ENCODE peak calls at places on chromosome 14, in four cellular contexts. M is WTC11, O is cardiac muscle cell, N is IMR-90. G is an unnamed sample.

GRCh38 chr14:91555531-91555930 is 45.4 kb upstream of the PPP4R3A start:
- DNase-seq in M (no peak), N (no peak), O (no peak), G (no peak)

GRCh38 chr14:91021115-91021514 is 39.3 kb downstream of the RPS6KA5 start:
- DNase-seq in O (no peak), N (no peak), M (no peak), G (no peak)

GRCh38 chr14:101557811-101558738 is 3.2 kb upstream of the DIO3 start:
- DNase-seq in O (no peak), M (peak), N (no peak), G (no peak)

GRCh38 chr14:44154889-44155288 is 352.2 kb downstream of the FSCB start:
- DNase-seq in O (no peak), M (no peak), N (no peak), G (no peak)

GRCh38 chr14:99670361-99671229 is 13.5 kb upstream of the CYP46A1 start:
- DNase-seq in O (no peak), M (no peak), N (peak), G (no peak)

GRCh38 chr14:104096751-104097700 is 11.5 kb downstream of the ASPG start:
- DNase-seq in O (no peak), M (peak), N (no peak), G (no peak)

GRCh38 chr14:51653096-51653814 is 1.5 kb downstream of the FRMD6 start:
- DNase-seq in M (no peak), N (peak), O (peak), G (no peak)

GRCh38 chr14:24443053-24443683 is 592 bp upstream of the SDR39U1 start:
- DNase-seq in M (no peak), O (no peak), N (no peak), G (no peak)

GRCh38 chr14:96160030-96160912 is 44.4 kb upstream of the BDKRB2 start:
- DNase-seq in N (no peak), O (no peak), M (no peak), G (no peak)

GRCh38 chr14:21539154-21539940 is 13.2 kb upstream of the SALL2 start:
- DNase-seq in O (no peak), M (no peak), N (no peak), G (no peak)

GRCh38 chr14:54344445-54344844 is 52.4 kb upstream of the CDKN3 start:
- DNase-seq in M (no peak), N (no peak), O (no peak), G (no peak)

GRCh38 chr14:72731252-72732020 is 162.5 kb downstream of the DPF3 start:
- DNase-seq in N (no peak), M (no peak), O (no peak), G (no peak)

GRCh38 chr14:52790756-52791203 is 627 bp downstream of the GNPNAT1 start:
- DNase-seq in O (no peak), N (no peak), M (no peak), G (no peak)

GRCh38 chr14:95480109-95480886 is 36.2 kb downstream of the SYNE3 start:
- DNase-seq in O (no peak), N (peak), M (no peak), G (no peak)

GRCh38 chr14:93042968-93043940 is 72.5 kb downstream of the ITPK1 start:
- DNase-seq in O (no peak), M (no peak), N (peak), G (no peak)

GRCh38 chr14:99821519-99822165 is 28.4 kb downstream of the EML1 start:
- DNase-seq in N (peak), O (peak), M (no peak), G (no peak)

GRCh38 chr14:92603309-92604257 is 90.0 kb downstream of the RIN3 start:
- DNase-seq in N (peak), O (peak), M (no peak), G (no peak)

GRCh38 chr14:91233936-91234790 is 10.3 kb downstream of the GPR68 start:
- DNase-seq in N (no peak), O (no peak), M (no peak), G (no peak)

GRCh38 chr14:89699076-89699475 is 255.5 kb downstream of the EFCAB11 start:
- DNase-seq in M (no peak), O (no peak), N (no peak), G (no peak)

GRCh38 chr14:63727231-63727735 is 582 bp downstream of the SGPP1 start:
- DNase-seq in O (peak), N (peak), M (no peak), G (peak)

GRCh38 chr14:101072945-101073597 is 169.5 kb upstream of the RTL1 start:
- DNase-seq in N (peak), O (peak), M (peak), G (no peak)

GRCh38 chr14:31085027-31085426 is 58.8 kb upstream of the STRN3 start:
- DNase-seq in O (no peak), N (no peak), M (no peak), G (no peak)

GRCh38 chr14:102046337-102047278 is 40.2 kb downstream of the HSP90AA1 start:
- DNase-seq in N (peak), O (peak), M (peak), G (peak)

GRCh38 chr14:79356040-79356439 is 855.3 kb downstream of the DIO2 start:
- DNase-seq in O (no peak), N (peak), M (no peak), G (no peak)

GRCh38 chr14:90726656-90727055 is 89.6 kb downstream of the TTC7B start:
- DNase-seq in O (peak), M (peak), N (peak), G (no peak)

GRCh38 chr14:55077155-55077554 is 25.7 kb downstream of the MAPK1IP1L start:
- DNase-seq in M (no peak), N (no peak), O (no peak), G (no peak)

GRCh38 chr14:95058491-95058890 is 98.8 kb downstream of the DICER1 start:
- DNase-seq in N (no peak), M (no peak), O (no peak), G (no peak)

GRCh38 chr14:74514471-74514932 is 20.9 kb downstream of the ISCA2 start:
- DNase-seq in O (no peak), N (peak), M (peak), G (no peak)

GRCh38 chr14:68074765-68075381 is 255.3 kb downstream of the RAD51B start:
- DNase-seq in M (peak), N (no peak), O (no peak), G (no peak)
- TF ChIP-seq CTCF in M (no peak), N (no peak), O (no peak), G (no peak)

DNA sequence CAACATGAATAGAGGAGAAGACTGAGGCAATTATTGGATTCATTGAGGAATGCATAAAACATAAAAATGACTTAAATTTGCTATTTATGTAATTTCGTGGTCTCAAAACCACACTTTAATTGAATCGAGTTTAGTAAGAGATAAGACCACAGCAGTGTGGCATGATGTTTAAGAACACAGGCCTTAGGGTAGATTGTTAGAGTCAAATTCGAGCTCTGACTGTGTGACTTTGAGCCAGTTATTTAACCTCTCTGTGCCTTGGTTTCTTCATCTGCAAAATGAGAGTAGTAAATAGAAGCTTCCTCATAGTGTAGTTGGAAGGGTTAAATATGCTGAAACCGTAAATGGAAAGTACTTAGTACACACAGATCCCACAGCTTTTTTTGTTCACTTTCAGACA is 9.3 kb upstream of the SSTR1 start:
- DNase-seq in N (no peak), O (no peak), M (no peak), G (no peak)
- TF ChIP-seq CTCF in N (no peak), O (no peak), M (no peak), G (no peak)

DNA sequence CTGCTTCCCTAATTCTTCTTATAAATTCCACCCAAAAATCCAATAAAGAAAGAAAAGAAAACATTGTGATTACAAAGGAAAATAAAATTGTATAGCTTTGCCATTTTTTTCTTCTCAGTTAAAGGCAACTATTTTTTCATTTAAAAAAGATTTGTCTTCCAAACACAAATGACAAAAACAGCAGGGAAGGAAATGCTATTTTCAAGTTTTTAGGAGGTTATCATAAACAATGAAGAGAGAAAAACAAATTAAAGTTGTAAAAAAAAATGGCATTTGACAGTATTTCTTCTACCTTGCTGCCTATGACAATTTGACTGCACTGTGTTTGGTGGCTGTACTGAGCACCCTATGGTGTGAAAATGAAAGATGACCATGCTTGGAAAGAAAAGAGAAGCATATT is 109.9 kb downstream of the PRKD1 start:
- DNase-seq in M (no peak), N (no peak), O (no peak), G (no peak)
- TF ChIP-seq CTCF in M (no peak), N (no peak), O (no peak), G (no peak)

DNA sequence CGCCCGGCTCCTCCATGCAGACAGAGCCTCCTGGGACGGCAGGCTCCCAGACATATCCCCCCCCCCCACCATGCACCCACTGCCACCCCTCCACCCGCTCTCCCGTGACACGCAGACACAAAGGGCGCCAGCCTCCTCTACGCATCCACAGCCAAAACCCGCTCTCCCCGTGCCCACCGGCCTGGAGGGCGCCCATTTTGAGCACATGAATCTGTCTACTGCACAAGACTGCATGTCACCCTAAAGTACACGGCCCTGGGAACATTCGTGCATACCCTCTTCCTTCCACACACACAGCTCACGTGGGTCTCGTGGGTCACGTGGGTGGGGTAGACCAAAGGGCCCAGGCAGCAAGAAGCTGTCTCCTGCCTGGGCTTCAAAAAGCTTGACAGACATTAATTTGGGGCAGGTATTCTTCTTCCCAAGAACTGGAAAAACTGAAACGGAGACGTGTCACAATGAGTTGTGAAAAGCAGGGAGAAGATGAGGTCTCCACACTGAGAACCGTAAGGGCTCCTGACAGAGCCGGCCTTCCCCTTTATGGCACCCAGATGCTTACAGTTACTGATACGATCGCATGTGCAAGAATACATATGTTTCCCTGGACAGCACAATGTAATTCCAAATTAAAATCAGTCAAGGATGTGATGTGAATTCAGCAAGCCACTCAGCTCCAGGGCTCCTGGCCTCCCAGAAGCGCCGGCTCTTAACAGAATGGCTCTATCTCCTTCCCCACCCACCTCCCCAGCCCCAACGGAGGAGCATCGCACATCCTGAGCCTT is 2.0 kb downstream of the TGFB3 start:
- DNase-seq in M (no peak), N (no peak), O (no peak), G (no peak)
- TF ChIP-seq CTCF in M (no peak), N (no peak), O (no peak), G (no peak)